ENCODE peak calls at places on chromosomes 4 and X, in four cellular contexts. One of them, this sample, is unnamed.

GRCh38 chr4:152246659-152247058 is 289.2 kb downstream of the FBXW7 start:
- DNase-seq in fibroblast of the aortic adventitia: no peak
- DNase-seq in lung: no peak
- DNase-seq in hepatocyte: no peak
- DNase-seq in this sample: no peak

GRCh38 chr4:107740381-107740780 is 20.3 kb upstream of the PAPSS1 start:
- DNase-seq in fibroblast of the aortic adventitia: no peak
- DNase-seq in lung: no peak
- DNase-seq in hepatocyte: no peak
- DNase-seq in this sample: peak

GRCh38 chr4:15778742-15779231 is 659 bp downstream of the CD38 start:
- DNase-seq in hepatocyte: peak
- DNase-seq in lung: peak
- DNase-seq in fibroblast of the aortic adventitia: peak
- DNase-seq in this sample: peak

GRCh38 chr4:7153711-7154110 is 38.6 kb upstream of the SORCS2 start:
- DNase-seq in hepatocyte: no peak
- DNase-seq in fibroblast of the aortic adventitia: no peak
- DNase-seq in lung: no peak
- DNase-seq in this sample: no peak

GRCh38 chrX:10756365-10756915 is 136.1 kb upstream of the MID1 start:
- DNase-seq in hepatocyte: peak
- DNase-seq in fibroblast of the aortic adventitia: peak
- DNase-seq in lung: no peak
- DNase-seq in this sample: peak

GRCh38 chrX:131827935-131828334 is 195.2 kb upstream of the STK26 start:
- DNase-seq in fibroblast of the aortic adventitia: peak
- DNase-seq in lung: no peak
- DNase-seq in hepatocyte: no peak
- DNase-seq in this sample: peak

GRCh38 chr4:7772708-7773385 is 166.8 kb downstream of the AFAP1 start:
- DNase-seq in hepatocyte: no peak
- DNase-seq in lung: no peak
- DNase-seq in fibroblast of the aortic adventitia: no peak
- DNase-seq in this sample: no peak

GRCh38 chrX:23840674-23841073 is 57.7 kb downstream of the SAT1 start:
- DNase-seq in fibroblast of the aortic adventitia: no peak
- DNase-seq in hepatocyte: no peak
- DNase-seq in lung: no peak
- DNase-seq in this sample: no peak

GRCh38 chrX:14266702-14267101 is 237.0 kb upstream of the GEMIN8 start:
- DNase-seq in lung: no peak
- DNase-seq in hepatocyte: peak
- DNase-seq in fibroblast of the aortic adventitia: no peak
- DNase-seq in this sample: no peak

GRCh38 chr4:6710282-6710681 is 617 bp upstream of the MRFAP1L1 start:
- DNase-seq in fibroblast of the aortic adventitia: no peak
- DNase-seq in lung: no peak
- DNase-seq in hepatocyte: no peak
- DNase-seq in this sample: no peak

GRCh38 chrX:15447985-15448639 is 45.0 kb downstream of the PIR start:
- DNase-seq in fibroblast of the aortic adventitia: peak
- DNase-seq in hepatocyte: no peak
- DNase-seq in lung: no peak
- DNase-seq in this sample: peak

GRCh38 chr4:182877326-182877883 is 39.8 kb downstream of the DCTD start:
- DNase-seq in fibroblast of the aortic adventitia: no peak
- DNase-seq in lung: no peak
- DNase-seq in hepatocyte: no peak
- DNase-seq in this sample: no peak

GRCh38 chr4:138114434-138114833 is 127.7 kb downstream of the SLC7A11 start:
- DNase-seq in fibroblast of the aortic adventitia: peak
- DNase-seq in hepatocyte: no peak
- DNase-seq in lung: no peak
- DNase-seq in this sample: peak

GRCh38 chrX:101415180-101416130 is 7.4 kb downstream of the HNRNPH2 start:
- DNase-seq in lung: peak
- DNase-seq in fibroblast of the aortic adventitia: peak
- DNase-seq in hepatocyte: peak
- DNase-seq in this sample: peak

GRCh38 chr4:177051473-177052060 is 258.1 kb upstream of the NEIL3 start:
- DNase-seq in hepatocyte: peak
- DNase-seq in fibroblast of the aortic adventitia: peak
- DNase-seq in lung: no peak
- DNase-seq in this sample: peak

GRCh38 chrX:1412551-1413161 is 20.7 kb upstream of the SLC25A6 start:
- DNase-seq in fibroblast of the aortic adventitia: no peak
- DNase-seq in lung: no peak
- DNase-seq in hepatocyte: no peak
- DNase-seq in this sample: no peak

GRCh38 chr4:188198980-188199792 is 59.9 kb downstream of the TRIML1 start:
- DNase-seq in lung: no peak
- DNase-seq in hepatocyte: no peak
- DNase-seq in fibroblast of the aortic adventitia: no peak
- DNase-seq in this sample: no peak

GRCh38 chr4:154503598-154503997 is 12.0 kb upstream of the DCHS2 start:
- DNase-seq in fibroblast of the aortic adventitia: peak
- DNase-seq in hepatocyte: peak
- DNase-seq in lung: no peak
- DNase-seq in this sample: peak

GRCh38 chr4:14415146-14415545 is 587.1 kb upstream of the CPEB2 start:
- DNase-seq in hepatocyte: peak
- DNase-seq in lung: no peak
- DNase-seq in fibroblast of the aortic adventitia: peak
- DNase-seq in this sample: peak

GRCh38 chr4:42133006-42133405 is 19.4 kb downstream of the BEND4 start:
- DNase-seq in hepatocyte: no peak
- DNase-seq in lung: no peak
- DNase-seq in fibroblast of the aortic adventitia: no peak
- DNase-seq in this sample: no peak

GRCh38 chr4:47221721-47222120 is 190.4 kb downstream of the GABRB1 start:
- DNase-seq in lung: no peak
- DNase-seq in fibroblast of the aortic adventitia: peak
- DNase-seq in hepatocyte: peak
- DNase-seq in this sample: peak

GRCh38 chr4:112895785-112896184 is 153.7 kb upstream of the ANK2 start:
- DNase-seq in hepatocyte: no peak
- DNase-seq in fibroblast of the aortic adventitia: peak
- DNase-seq in lung: no peak
- DNase-seq in this sample: no peak

GRCh38 chr4:112896326-112896892 is 153.0 kb upstream of the ANK2 start:
- DNase-seq in fibroblast of the aortic adventitia: no peak
- DNase-seq in lung: no peak
- DNase-seq in hepatocyte: no peak
- DNase-seq in this sample: no peak

GRCh38 chr4:112894951-112895350 is 154.5 kb upstream of the ANK2 start:
- DNase-seq in hepatocyte: no peak
- DNase-seq in fibroblast of the aortic adventitia: no peak
- DNase-seq in lung: no peak
- DNase-seq in this sample: no peak

GRCh38 chr4:112898357-112899141 is 150.9 kb upstream of the ANK2 start:
- DNase-seq in fibroblast of the aortic adventitia: no peak
- DNase-seq in hepatocyte: no peak
- DNase-seq in lung: no peak
- DNase-seq in this sample: no peak

GRCh38 chr4:112897548-112897947 is 151.9 kb upstream of the ANK2 start:
- DNase-seq in fibroblast of the aortic adventitia: no peak
- DNase-seq in lung: no peak
- DNase-seq in hepatocyte: no peak
- DNase-seq in this sample: peak
- TF ChIP-seq CTCF in fibroblast of the aortic adventitia: peak
- TF ChIP-seq CTCF in lung: no peak
- TF ChIP-seq CTCF in hepatocyte: no peak
- TF ChIP-seq CTCF in this sample: peak

DNA sequence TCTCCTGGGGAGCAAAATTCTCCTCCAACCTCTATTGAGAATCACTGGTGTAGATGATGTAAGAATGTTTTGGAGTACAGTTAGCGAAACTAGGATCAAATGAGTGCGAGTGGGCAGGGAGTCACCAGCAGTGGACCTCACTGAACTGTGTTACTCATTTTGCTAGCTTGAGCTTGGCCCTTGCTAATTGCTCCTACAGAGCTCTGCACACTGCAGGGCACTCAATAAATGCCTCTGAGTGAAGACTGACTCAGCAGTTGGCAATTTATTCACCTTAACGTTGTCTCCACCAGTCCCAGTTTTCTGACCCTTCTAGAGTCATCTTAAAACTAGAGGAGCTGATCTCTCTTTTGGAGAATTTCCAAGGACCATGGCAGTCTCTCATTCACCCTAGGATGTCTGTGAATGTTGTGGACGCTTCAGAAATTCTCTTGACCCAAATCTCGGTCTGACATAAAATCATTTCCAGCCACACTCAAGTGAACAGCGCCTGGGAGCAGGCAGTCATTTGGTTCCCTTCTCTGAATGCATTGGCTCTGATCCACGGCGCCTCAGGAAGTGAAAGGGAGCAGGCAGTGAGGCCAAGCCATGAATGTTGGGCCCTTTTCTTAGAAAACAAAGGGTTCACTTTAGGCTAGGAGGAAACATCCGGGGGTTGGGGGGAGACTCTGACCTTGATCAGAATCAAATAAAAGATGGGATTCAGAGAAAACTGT is 148.2 kb downstream of the NWD2 start:
- DNase-seq in lung: no peak
- DNase-seq in fibroblast of the aortic adventitia: no peak
- DNase-seq in hepatocyte: peak
- DNase-seq in this sample: peak
- H3K4me3 ChIP-seq in lung: no peak
- H3K4me3 ChIP-seq in fibroblast of the aortic adventitia: no peak
- H3K4me3 ChIP-seq in hepatocyte: no peak
- H3K4me3 ChIP-seq in this sample: no peak

DNA sequence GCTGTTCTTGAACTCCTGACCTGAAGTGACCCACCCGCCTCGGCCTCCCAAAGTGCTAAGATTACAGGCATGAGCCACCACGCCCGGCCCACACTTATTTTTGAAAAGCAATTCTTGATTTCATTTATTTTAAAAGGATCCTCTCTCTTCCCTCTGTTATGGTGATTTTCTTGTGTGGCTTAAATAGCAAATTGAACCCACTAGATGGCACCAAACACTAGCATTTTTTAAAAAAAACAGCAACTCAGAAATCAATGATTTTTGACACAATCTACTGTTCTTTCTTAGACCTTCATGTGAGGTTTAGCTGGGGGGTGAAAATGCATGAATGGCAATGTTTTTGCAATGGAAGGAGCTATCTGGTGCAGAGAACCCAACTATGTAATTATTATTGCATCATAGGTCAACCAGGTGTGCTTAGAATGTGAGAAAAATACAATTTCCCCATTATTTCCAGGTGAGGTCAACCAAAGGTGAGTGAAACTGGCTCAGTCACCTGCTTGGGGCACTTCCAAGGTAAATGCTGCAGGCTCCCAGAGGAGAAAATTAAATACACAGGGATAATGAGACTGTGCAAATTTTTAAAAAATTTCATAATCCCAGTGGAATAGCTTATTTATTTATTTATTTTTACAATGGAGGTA is 226.6 kb upstream of the PRKX start:
- DNase-seq in fibroblast of the aortic adventitia: peak
- DNase-seq in lung: no peak
- DNase-seq in hepatocyte: peak
- DNase-seq in this sample: peak
- TF ChIP-seq CTCF in fibroblast of the aortic adventitia: peak
- TF ChIP-seq CTCF in lung: no peak
- TF ChIP-seq CTCF in hepatocyte: peak
- TF ChIP-seq CTCF in this sample: peak

GRCh38 chr4:94574616-94575015 is 122.9 kb downstream of the PDLIM5 start:
- DNase-seq in fibroblast of the aortic adventitia: peak
- DNase-seq in hepatocyte: no peak
- DNase-seq in lung: no peak
- DNase-seq in this sample: no peak
- H3K4me3 ChIP-seq in fibroblast of the aortic adventitia: no peak
- H3K4me3 ChIP-seq in hepatocyte: no peak
- H3K4me3 ChIP-seq in lung: no peak
- H3K4me3 ChIP-seq in this sample: no peak

GRCh38 chrX:136712631-136713030 is 64.7 kb downstream of the CD40LG start:
- DNase-seq in fibroblast of the aortic adventitia: no peak
- DNase-seq in hepatocyte: no peak
- DNase-seq in lung: no peak
- DNase-seq in this sample: peak

GRCh38 chrX:136711147-136711546 is 63.2 kb downstream of the CD40LG start:
- DNase-seq in fibroblast of the aortic adventitia: peak
- DNase-seq in lung: no peak
- DNase-seq in hepatocyte: peak
- DNase-seq in this sample: peak

GRCh38 chrX:136710324-136710951 is 62.5 kb downstream of the CD40LG start:
- DNase-seq in lung: no peak
- DNase-seq in fibroblast of the aortic adventitia: peak
- DNase-seq in hepatocyte: no peak
- DNase-seq in this sample: peak

DNA sequence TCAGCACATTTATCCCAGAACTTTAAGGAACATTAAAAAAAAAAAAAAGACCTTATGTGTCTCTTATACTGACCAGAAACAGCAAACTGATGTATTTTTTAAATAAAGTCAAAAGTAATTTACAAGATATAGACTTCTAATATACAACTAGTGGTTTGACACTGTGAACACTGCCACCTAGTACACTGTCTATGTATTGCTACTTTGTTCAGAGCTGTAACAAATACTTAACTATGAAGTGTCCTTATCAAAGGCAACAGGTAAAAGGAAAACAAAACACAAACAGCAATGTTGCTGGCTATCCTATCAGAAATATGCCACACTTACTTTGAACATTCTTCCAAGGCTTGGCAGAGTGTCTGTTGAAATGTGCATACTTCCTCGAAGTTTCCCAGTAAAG is 60.4 kb downstream of the CD40LG start:
- DNase-seq in lung: no peak
- DNase-seq in fibroblast of the aortic adventitia: peak
- DNase-seq in hepatocyte: no peak
- DNase-seq in this sample: peak
- TF ChIP-seq CTCF in lung: no peak
- TF ChIP-seq CTCF in fibroblast of the aortic adventitia: peak
- TF ChIP-seq CTCF in hepatocyte: peak
- TF ChIP-seq CTCF in this sample: peak

DNA sequence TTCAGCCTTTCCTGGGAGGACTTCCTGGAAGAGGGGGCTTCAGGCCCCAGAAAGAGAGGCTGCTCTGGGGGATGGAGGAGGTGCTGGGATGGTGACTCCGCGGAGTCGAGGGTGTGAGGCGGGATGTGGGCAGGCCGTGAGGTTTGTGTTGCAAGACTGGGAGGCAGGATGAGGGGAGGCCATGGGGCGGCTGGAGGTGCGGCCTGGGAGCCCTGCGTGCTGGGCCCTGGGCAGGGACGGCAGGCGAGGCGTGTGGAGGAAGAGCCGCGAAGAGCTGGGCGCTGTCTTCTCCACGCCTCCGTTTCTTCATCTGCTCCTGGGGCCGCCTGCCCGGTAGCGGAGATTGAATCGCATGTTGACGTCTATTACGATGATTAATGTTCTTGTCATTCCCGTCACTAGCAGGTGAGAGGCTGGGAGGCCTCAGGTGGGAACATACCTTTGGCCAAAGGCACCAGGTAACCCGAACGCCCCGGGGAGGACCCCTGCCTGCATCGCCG is 854 bp upstream of the FGFRL1 start:
- DNase-seq in lung: peak
- DNase-seq in hepatocyte: peak
- DNase-seq in fibroblast of the aortic adventitia: peak
- DNase-seq in this sample: peak
- H3K4me3 ChIP-seq in lung: no peak
- H3K4me3 ChIP-seq in hepatocyte: peak
- H3K4me3 ChIP-seq in fibroblast of the aortic adventitia: peak
- H3K4me3 ChIP-seq in this sample: peak

This sample was measured in choroid plexus epithelial cell.